ENCODE peak calls at places on chromosomes 16 and 17, in nine cellular contexts. V is thyroid gland, F is AG09309, T is fibroblast of the aortic adventitia, J is coronary artery, H is heart right ventricle, K is choroid plexus epithelial cell, P is fibroblast of pulmonary artery, R is endothelial cell of umbilical vein. N is an unnamed sample.

GRCh38 chr16:86285938-86286921 is 224.1 kb upstream of the FOXF1 start:
- DNase-seq in V (no peak), F (no peak), T (no peak), J (no peak), H (no peak), K (no peak), P (no peak), R (no peak), N (no peak)

GRCh38 chr17:34883106-34884000 is 77.9 kb downstream of the CCT6B start:
- DNase-seq in V (no peak), F (no peak), T (no peak), J (no peak), H (no peak), K (no peak), P (no peak), R (no peak), N (no peak)

GRCh38 chr17:10151667-10152496 is 46.5 kb downstream of the GAS7 start:
- DNase-seq in V (no peak), F (no peak), T (peak), J (no peak), H (no peak), K (no peak), P (no peak), R (no peak), N (no peak)

GRCh38 chr16:19599968-19600716 is 44.6 kb downstream of the VPS35L start:
- DNase-seq in V (peak), F (no peak), T (no peak), J (no peak), H (no peak), K (no peak), P (no peak), R (no peak), N (no peak)

GRCh38 chr16:73040136-73040535 is 7.8 kb downstream of the ZFHX3 start:
- DNase-seq in V (no peak), F (no peak), T (no peak), J (no peak), H (no peak), K (no peak), P (no peak), R (no peak), N (no peak)

GRCh38 chr17:74448774-74449173 is 16.9 kb downstream of the GPRC5C start:
- DNase-seq in V (no peak), F (no peak), T (no peak), J (no peak), H (no peak), K (no peak), P (no peak), R (no peak), N (no peak)

GRCh38 chr16:89050119-89050867 is 43.4 kb upstream of the ACSF3 start:
- DNase-seq in V (no peak), F (no peak), T (no peak), J (no peak), H (peak), K (no peak), P (no peak), R (no peak), N (no peak)

GRCh38 chr17:50693041-50693682 is 14.6 kb downstream of the ANKRD40 start:
- DNase-seq in V (no peak), F (no peak), T (peak), J (no peak), H (no peak), K (peak), P (no peak), R (no peak), N (no peak)

GRCh38 chr16:58499092-58499511 is 841 bp upstream of the NDRG4 start:
- DNase-seq in V (no peak), F (no peak), T (no peak), J (no peak), H (no peak), K (no peak), P (no peak), R (no peak), N (no peak)

GRCh38 chr16:29825145-29826044 is 5.1 kb downstream of the MVP start:
- DNase-seq in V (no peak), F (no peak), T (peak), J (peak), H (peak), K (peak), P (peak), R (peak), N (peak)

GRCh38 chr17:41527076-41528023 is 758 bp downstream of the KRT19 start:
- DNase-seq in V (peak), F (no peak), T (no peak), J (no peak), H (no peak), K (no peak), P (no peak), R (no peak), N (peak)

GRCh38 chr17:48841395-48841831 is 10.6 kb downstream of the CALCOCO2 start:
- DNase-seq in V (no peak), F (peak), T (peak), J (no peak), H (no peak), K (peak), P (peak), R (peak), N (peak)

GRCh38 chr16:82672676-82673075 is 45.9 kb downstream of the CDH13 start:
- DNase-seq in V (no peak), F (no peak), T (no peak), J (peak), H (no peak), K (no peak), P (no peak), R (no peak), N (no peak)

GRCh38 chr16:10981697-10982216 is 37.4 kb downstream of the CLEC16A start:
- DNase-seq in V (no peak), F (no peak), T (no peak), J (no peak), H (no peak), K (no peak), P (no peak), R (no peak), N (no peak)

GRCh38 chr17:21282231-21282630 is 2.3 kb upstream of the MAP2K3 start:
- DNase-seq in V (no peak), F (peak), T (peak), J (peak), H (no peak), K (peak), P (peak), R (peak), N (peak)

GRCh38 chr16:3573146-3573815 is 3.9 kb downstream of the NLRC3 start:
- DNase-seq in V (no peak), F (no peak), T (no peak), J (no peak), H (no peak), K (no peak), P (no peak), R (no peak), N (no peak)

GRCh38 chr17:7352559-7352889 is 562 bp downstream of the KCTD11 start:
- DNase-seq in V (no peak), F (no peak), T (no peak), J (no peak), H (no peak), K (no peak), P (no peak), R (no peak), N (no peak)

GRCh38 chr16:66304961-66305360 is 61.5 kb upstream of the CDH5 start:
- DNase-seq in V (no peak), F (no peak), T (no peak), J (peak), H (no peak), K (no peak), P (no peak), R (no peak), N (no peak)

GRCh38 chr17:5757306-5757907 is 173.1 kb upstream of the NLRP1 start:
- DNase-seq in V (peak), F (no peak), T (no peak), J (no peak), H (no peak), K (no peak), P (no peak), R (no peak), N (no peak)

GRCh38 chr17:64682261-64683181 is 20.4 kb upstream of the SMURF2 start:
- DNase-seq in V (no peak), F (peak), T (peak), J (no peak), H (no peak), K (peak), P (peak), R (peak), N (peak)
- TF ChIP-seq CTCF in V (no peak), F (peak), T (no peak), J (no peak), H (no peak), K (no peak), P (no peak), R (no peak), N (no peak)

DNA sequence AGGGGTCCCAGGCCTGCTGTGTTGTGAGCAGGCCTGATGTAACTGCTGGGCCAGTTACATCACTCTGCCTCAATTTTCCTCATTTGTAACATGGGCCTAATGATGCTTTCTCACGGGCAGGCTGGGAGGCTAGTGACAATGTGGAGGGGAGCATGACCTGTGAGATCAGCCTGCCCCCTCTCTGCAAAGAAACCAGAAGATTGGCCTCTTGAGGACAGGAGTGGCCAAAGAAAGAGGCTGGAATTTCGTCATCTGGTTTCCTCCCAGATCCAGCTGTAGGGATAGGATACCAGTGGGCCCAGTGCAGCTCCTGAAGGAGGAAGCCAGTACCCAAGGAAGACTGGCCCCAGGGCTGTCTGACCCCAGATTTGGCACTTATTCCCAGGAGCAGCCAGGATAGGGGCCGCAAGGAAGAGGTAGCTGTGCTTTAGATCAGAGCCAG is 615 bp upstream of the SREBF1 start:
- DNase-seq in V (peak), F (no peak), T (peak), J (no peak), H (no peak), K (peak), P (peak), R (peak), N (peak)
- H3K4me3 ChIP-seq in V (peak), F (peak), T (peak), J (peak), H (peak), K (peak), P (peak), R (no peak), N (peak)

GRCh38 chr16:51337662-51338061 is 186.6 kb upstream of the SALL1 start:
- DNase-seq in V (no peak), F (no peak), T (no peak), J (no peak), H (no peak), K (no peak), P (no peak), R (no peak), N (no peak)
- TF ChIP-seq CTCF in V (no peak), F (peak), T (peak), J (no peak), H (no peak), K (peak), P (peak), R (no peak), N (no peak)

GRCh38 chr16:69404275-69404805 is 18.5 kb upstream of the TERF2 start:
- DNase-seq in V (peak), F (no peak), T (peak), J (no peak), H (no peak), K (peak), P (peak), R (peak), N (peak)
- H3K4me3 ChIP-seq in V (no peak), F (no peak), T (no peak), J (no peak), H (no peak), K (no peak), P (no peak), R (no peak), N (no peak)

GRCh38 chr16:70508752-70509151 is 14.6 kb downstream of the COG4 start:
- DNase-seq in V (no peak), F (no peak), T (peak), J (no peak), H (no peak), K (peak), P (peak), R (peak), N (peak)
- TF ChIP-seq CTCF in V (no peak), F (peak), T (no peak), J (no peak), H (peak), K (peak), P (peak), R (no peak), N (peak)

DNA sequence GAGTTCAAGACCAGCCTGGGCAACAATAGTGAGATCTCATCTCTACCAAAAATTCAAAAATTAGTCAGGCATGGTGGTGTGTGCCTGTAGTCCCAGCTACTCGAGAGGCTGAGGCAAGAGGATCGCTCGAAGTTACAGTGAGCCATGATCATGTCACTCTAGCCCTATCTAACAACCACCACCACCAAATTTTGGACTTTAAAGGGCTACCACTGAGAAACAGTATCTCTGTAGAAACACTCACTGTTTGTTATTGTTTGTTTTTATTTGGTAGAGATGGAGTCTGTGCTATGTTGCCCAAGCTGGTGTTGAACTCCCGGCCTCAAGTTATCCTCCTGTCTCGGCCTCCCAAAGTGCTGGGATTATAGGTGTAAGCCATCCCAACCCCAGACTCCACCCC is 1.3 kb upstream of the UBALD2 start:
- DNase-seq in V (no peak), F (no peak), T (no peak), J (no peak), H (no peak), K (no peak), P (no peak), R (no peak), N (no peak)
- H3K4me3 ChIP-seq in V (no peak), F (no peak), T (no peak), J (no peak), H (no peak), K (no peak), P (no peak), R (no peak), N (no peak)

GRCh38 chr17:14759325-14759724 is 458.4 kb downstream of the HS3ST3B1 start:
- DNase-seq in V (no peak), F (no peak), T (no peak), J (no peak), H (no peak), K (no peak), P (no peak), R (no peak), N (no peak)

GRCh38 chr17:14756469-14756868 is 455.6 kb downstream of the HS3ST3B1 start:
- DNase-seq in V (no peak), F (no peak), T (no peak), J (no peak), H (no peak), K (no peak), P (no peak), R (no peak), N (no peak)

GRCh38 chr17:14760719-14761425 is 460.0 kb downstream of the HS3ST3B1 start:
- DNase-seq in V (no peak), F (no peak), T (no peak), J (no peak), H (no peak), K (no peak), P (no peak), R (no peak), N (no peak)

GRCh38 chr17:14762736-14763479 is 462.0 kb downstream of the HS3ST3B1 start:
- DNase-seq in V (no peak), F (no peak), T (no peak), J (no peak), H (no peak), K (no peak), P (no peak), R (no peak), N (no peak)

DNA sequence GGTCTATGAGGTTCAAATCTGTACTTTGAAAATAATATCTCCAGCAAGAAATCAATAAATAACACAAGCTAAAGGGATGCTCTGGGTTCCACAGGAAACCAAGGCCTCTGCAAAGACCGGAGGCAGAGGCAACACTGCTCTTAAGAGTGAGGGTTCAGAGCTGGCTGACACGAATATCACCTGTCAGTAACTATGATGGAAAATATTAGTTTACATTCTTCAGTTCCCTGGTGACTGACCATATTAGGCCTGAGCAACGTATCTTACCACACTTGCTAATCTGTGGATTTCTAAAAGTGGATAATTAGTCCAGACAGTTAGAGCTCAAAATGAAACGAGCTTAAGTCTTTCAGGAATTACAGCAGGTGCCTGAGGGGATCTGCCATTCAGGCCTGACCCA is 459.3 kb downstream of the HS3ST3B1 start:
- DNase-seq in V (no peak), F (no peak), T (no peak), J (no peak), H (no peak), K (no peak), P (no peak), R (no peak), N (no peak)
- TF ChIP-seq CTCF in V (no peak), F (no peak), T (no peak), J (no peak), H (no peak), K (no peak), P (no peak), R (no peak), N (no peak)

DNA sequence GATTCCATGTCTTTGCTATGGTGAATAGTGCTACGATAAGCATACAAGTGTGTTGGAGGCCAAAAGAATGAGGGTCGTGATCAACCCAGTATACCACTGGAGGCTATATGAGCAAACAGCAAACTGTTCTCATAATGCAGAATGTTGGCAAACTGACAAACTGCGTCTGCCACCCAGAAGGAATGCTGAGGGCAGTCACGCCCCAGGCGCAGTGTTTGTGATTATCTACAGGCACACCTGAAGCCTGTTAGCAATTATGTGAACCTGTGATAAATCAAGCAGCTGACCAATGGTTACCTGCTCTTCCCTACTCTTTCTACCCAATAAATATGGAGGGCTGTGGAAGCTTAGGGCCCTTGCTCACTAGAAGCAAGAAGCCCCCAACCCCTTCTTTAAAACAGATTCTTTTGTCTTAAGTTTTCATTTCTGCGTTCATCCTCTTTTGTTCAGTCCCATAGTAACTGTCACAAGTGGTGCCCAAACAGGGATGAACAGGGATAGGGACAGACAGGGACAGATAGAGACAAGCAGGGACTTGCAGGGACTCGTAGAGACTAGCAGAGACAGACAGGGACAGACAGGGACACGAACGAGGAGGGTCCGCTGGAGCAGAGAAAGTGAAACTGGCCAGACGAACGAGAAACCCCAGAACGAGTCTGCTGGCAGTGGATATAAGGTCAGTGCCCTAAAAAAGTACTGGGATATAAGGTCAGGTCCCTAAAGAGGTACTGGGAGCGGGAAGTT is 25.1 kb downstream of the CD300LG start:
- DNase-seq in V (no peak), F (no peak), T (no peak), J (no peak), H (no peak), K (no peak), P (no peak), R (no peak), N (no peak)
- H3K4me3 ChIP-seq in V (no peak), F (no peak), T (peak), J (no peak), H (no peak), K (no peak), P (no peak), R (no peak), N (peak)

DNA sequence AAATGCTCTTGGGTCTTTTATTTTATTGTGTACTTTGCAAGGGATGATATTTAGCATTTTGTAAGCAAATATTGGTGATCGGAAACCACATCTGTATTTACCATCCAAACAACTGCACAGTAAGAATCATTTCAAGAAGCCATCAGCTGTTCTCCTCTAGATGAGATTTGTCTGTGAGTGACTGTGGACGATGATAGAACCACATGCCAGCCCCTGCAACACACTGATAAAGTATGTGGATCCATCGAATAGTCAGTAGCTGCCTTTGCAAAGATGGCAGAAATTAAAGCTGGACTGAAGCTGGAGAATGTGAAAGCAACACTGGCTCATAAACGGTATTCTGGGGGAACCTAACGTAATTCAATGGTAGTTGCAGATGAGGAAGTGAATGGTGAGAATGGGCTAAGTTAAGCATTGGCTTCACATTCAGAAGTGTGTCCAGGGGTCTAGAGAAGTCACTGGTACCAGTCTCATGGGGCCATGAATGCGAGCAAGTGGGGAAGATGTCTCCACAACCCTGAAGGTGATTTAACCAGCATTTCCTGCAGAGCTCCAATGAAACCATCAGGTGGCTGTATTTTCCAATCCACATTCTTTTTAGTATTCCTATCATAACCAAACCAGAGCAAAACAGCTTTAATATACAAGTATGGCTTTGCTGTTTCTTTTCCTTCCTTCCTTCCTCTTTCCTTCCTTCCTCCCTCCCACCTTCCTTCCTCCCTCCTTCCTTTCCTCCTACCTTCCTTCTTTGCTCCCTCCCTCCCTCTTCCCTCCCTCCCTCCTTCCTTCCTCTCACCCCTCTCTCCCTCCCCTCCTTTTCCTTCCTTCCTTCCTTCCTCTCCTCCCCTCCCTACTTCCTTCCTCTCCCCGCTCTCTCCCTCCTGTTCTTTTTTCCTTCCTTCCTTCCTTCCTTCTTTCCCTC is 169.4 kb downstream of the ABCA8 start:
- DNase-seq in V (no peak), F (no peak), T (no peak), J (no peak), H (no peak), K (no peak), P (no peak), R (no peak), N (no peak)
- TF ChIP-seq CTCF in V (no peak), F (peak), T (peak), J (no peak), H (no peak), K (no peak), P (no peak), R (no peak), N (no peak)

DNA sequence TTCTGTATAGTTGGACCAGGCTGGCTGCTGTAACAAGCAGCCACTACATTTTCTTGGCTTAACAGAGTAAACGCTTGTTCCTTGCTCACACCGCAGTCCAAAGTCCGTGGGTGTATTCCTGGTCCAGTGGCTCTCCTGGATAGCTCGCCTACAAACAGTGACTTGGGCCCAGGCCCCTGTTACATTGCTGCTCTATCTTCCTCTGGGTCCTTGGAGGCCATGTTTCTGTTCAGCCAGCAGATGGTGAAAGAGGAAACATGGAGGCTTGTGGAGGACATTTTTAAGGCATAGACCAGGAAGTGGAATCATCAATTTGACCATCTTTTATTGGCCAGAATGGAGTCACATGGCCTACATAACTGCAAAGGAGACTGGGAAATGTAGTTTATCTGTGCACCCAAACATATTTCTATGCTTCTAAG is 55.1 kb downstream of the ATP2C2 start:
- DNase-seq in V (no peak), F (no peak), T (peak), J (no peak), H (no peak), K (peak), P (peak), R (peak), N (peak)
- H3K4me3 ChIP-seq in V (no peak), F (no peak), T (no peak), J (no peak), H (no peak), K (no peak), P (no peak), R (no peak), N (no peak)

N was measured in fibroblast of villous mesenchyme.